ENCODE peak calls at places on chromosome 13, in six cellular contexts. I is K562, S is Panc1, N is GM23338, B is HCT116, D is SK-N-SH. L is an unnamed sample.

GRCh38 chr13:60933638-60934037 is 482.0 kb downstream of the PCDH20 start:
- DNase-seq in I (no peak), S (no peak), N (no peak), B (no peak), D (no peak), L (peak; percentile 61)

GRCh38 chr13:110546389-110546788 is 15.1 kb downstream of the RAB20 start:
- DNase-seq in I (no peak), S (no peak), N (no peak), B (no peak), D (no peak), L (no peak)

GRCh38 chr13:42043676-42044075 is 4.8 kb upstream of the DGKH start:
- DNase-seq in I (no peak), S (no peak), N (no peak), B (no peak), D (no peak), L (no peak)

GRCh38 chr13:26412263-26412662 is 145.2 kb upstream of the WASF3 start:
- DNase-seq in I (no peak), S (no peak), N (no peak), B (no peak), D (no peak), L (no peak)

GRCh38 chr13:85266771-85267170 is 532.4 kb downstream of the SLITRK6 start:
- DNase-seq in I (no peak), S (no peak), N (peak; percentile 21), B (no peak), D (no peak), L (no peak)

GRCh38 chr13:42078113-42078769 is 29.8 kb downstream of the DGKH start:
- DNase-seq in I (no peak), S (no peak), N (peak; percentile 43), B (no peak), D (peak; percentile 20), L (no peak)

GRCh38 chr13:44955421-44955820 is 33.9 kb downstream of the NUFIP1 start:
- DNase-seq in I (no peak), S (no peak), N (no peak), B (no peak), D (no peak), L (no peak)

GRCh38 chr13:42275506-42275905 is 3.6 kb downstream of the AKAP11 start:
- DNase-seq in I (no peak), S (no peak), N (no peak), B (no peak), D (no peak), L (no peak)

GRCh38 chr13:80551650-80552497 is 210.9 kb upstream of the SPRY2 start:
- DNase-seq in I (peak; percentile 13), S (no peak), N (no peak), B (no peak), D (no peak), L (no peak)

GRCh38 chr13:76610819-76611415 is 275.3 kb downstream of the KCTD12 start:
- DNase-seq in I (no peak), S (no peak), N (no peak), B (no peak), D (no peak), L (no peak)

GRCh38 chr13:74061939-74062595 is 72.1 kb downstream of the KLF12 start:
- DNase-seq in I (no peak), S (no peak), N (no peak), B (no peak), D (peak; percentile 19), L (no peak)

GRCh38 chr13:110258876-110259631 is 47.9 kb downstream of the COL4A1 start:
- DNase-seq in I (no peak), S (no peak), N (no peak), B (no peak), D (no peak), L (no peak)

GRCh38 chr13:35179494-35179893 is 237.4 kb downstream of the NBEA start:
- DNase-seq in I (no peak), S (no peak), N (no peak), B (no peak), D (no peak), L (no peak)

GRCh38 chr13:113927661-113928581 is 46.0 kb downstream of the C13orf46 start:
- DNase-seq in I (no peak), S (no peak), N (no peak), B (no peak), D (no peak), L (no peak)

GRCh38 chr13:113930711-113931637 is 42.9 kb downstream of the C13orf46 start:
- DNase-seq in I (no peak), S (no peak), N (no peak), B (no peak), D (no peak), L (peak; percentile 29)

GRCh38 chr13:113926951-113927660 is 46.8 kb downstream of the C13orf46 start:
- DNase-seq in I (no peak), S (no peak), N (no peak), B (no peak), D (peak; percentile 66), L (no peak)

GRCh38 chr13:113929628-113930615 is 44.0 kb downstream of the C13orf46 start:
- DNase-seq in I (no peak), S (no peak), N (peak; percentile 23), B (no peak), D (peak; percentile 36), L (no peak)

DNA sequence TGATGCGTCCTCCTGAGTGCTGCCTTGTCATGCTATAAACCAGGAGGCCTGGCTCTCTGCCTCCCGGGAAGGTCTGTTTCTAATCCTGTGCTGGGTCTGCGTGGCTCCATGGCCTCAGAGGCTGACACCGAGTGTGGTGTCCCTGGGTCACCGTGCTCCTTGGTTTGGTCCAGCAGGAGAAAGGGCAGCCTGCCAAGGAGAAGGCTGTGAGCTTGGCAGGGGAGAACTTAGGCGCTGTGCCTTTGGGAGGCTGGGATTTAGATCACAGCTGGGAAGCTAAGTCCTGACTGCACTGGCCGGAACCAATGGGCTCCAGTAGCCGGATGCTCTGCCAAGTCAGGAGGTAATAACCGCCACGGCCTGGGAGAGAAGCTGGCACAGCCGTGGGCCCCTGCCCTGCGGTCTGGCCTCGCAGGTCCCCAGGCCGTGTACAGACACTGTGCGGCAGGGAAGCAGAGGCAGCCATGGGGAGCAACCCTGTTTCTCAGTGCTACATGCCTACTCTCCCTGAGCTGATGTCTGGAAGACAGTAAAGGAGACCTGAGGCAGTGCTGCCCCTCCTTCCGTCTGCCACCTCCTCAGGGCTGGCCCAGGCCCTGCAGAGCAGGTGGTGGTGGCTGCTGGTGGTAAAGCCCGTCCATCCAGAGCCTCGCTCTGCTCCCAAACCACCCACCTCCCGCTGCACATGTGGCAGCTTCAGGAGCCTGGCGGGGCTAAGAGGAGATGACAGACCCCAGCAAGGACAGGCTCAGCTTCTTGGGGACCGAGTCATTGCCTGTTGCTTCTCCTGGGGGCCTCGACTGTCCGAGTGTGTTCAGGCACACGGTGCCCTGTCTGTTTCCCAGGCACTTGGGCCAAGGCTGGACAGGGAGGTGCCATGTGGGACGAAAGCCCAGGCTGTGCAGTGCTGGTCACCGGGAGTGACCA is 44.9 kb downstream of the C13orf46 start:
- DNase-seq in I (no peak), S (no peak), N (no peak), B (no peak), D (peak; percentile 74), L (no peak)
- TF ChIP-seq REST in I (no peak), S (no peak), N (no peak), B (no peak), D (no peak), L (no peak)

GRCh38 chr13:99979453-99980200 is 2.0 kb upstream of the ZIC2 start:
- DNase-seq in I (no peak), S (no peak), N (peak; percentile 87), B (no peak), D (peak; percentile 56), L (no peak)

GRCh38 chr13:99978781-99979452 is 2.7 kb upstream of the ZIC2 start:
- DNase-seq in I (no peak), S (no peak), N (peak; percentile 91), B (no peak), D (peak; percentile 49), L (no peak)

GRCh38 chr13:99982021-99982740 is 597 bp downstream of the ZIC2 start:
- DNase-seq in I (no peak), S (no peak), N (peak; percentile 50), B (no peak), D (peak; percentile 55), L (no peak)

GRCh38 chr13:99981115-99982020 is at the start of gene ZIC2:
- DNase-seq in I (peak; percentile 69), S (no peak), N (peak; percentile 86), B (peak; percentile 73), D (peak; percentile 66), L (no peak)

DNA sequence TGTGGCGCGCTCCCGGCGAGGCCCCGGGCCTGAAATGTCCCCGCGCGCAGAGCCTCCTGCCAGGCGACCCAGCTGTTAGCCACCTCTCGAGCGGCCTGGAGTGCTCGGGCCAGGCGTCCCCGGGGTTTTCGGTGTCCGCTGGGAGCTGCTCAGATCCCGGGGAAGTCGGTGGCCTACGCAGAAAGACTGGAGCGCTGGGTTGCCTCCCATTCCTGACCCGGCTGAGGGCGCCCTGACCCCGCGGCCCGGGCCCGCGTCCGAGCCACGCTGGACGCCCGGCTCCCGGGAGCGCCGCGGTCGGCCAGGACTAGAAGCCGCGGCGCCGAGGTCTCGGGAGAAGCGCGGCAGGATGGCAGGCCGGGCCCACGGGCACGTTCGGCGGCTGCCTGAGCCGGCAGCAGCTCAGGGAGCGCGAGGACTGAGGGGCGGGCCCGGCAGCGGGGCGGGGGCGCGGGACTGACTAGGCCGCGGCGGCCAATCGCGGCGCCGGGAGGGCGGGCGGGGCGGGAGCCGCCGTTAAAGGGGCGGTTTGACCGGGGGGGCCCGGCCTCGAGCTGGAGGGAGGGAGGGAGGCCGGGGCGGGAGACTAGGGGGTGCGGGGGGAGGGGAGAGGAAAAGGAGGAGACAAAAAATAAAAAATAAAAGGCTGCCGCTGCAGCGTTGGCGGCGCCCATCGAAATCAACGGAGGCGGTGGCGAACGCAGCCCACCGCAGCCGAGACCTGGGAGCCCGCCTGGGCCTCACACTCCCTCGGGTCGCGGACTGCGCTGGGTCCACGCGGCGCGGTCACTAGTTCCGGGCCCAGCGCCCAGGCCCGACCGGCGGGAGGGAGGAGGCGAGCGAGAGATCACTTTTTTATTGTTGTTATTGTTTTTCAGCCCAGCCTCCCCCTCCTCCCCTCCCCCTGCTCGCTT is 1.1 kb upstream of the ZIC2 start:
- DNase-seq in I (peak; percentile 87), S (no peak), N (peak; percentile 85), B (peak; percentile 52), D (peak; percentile 85), L (no peak)
- H3K27me3 ChIP-seq in I (no peaks in the 10 kb centered on the region), S (no peaks in the 10 kb centered on the region), N (peaks cover 74% of the 10 kb centered on the region), B (no peaks in the 10 kb centered on the region), D (peaks cover 84% of the 10 kb centered on the region), L (peaks cover 81% of the 10 kb centered on the region)

GRCh38 chr13:43663474-43664090 is 123.2 kb downstream of the ENOX1 start:
- DNase-seq in I (no peak), S (no peak), N (no peak), B (no peak), D (no peak), L (no peak)
- TF ChIP-seq REST in I (no peak), S (no peak), N (no peak), B (no peak), D (no peak), L (no peak)

GRCh38 chr13:58977085-58977484 is 1186.6 kb downstream of the DIAPH3 start:
- DNase-seq in I (no peak), S (no peak), N (no peak), B (no peak), D (no peak), L (no peak)
- H3K27me3 ChIP-seq in I (no peaks in the 10 kb centered on the region), S (no peaks in the 10 kb centered on the region), N (no peaks in the 10 kb centered on the region), B (no peaks in the 10 kb centered on the region), D (no peaks in the 10 kb centered on the region), L (no peaks in the 10 kb centered on the region)

L was measured in HL-60.